ENCODE peak calls at places on chromosomes 5 and 9, in eight cellular contexts. I is HL-60; K is cardiac muscle cell; X is upper lobe of left lung; W is hepatocyte; O is CD8-positive, alpha-beta T cell; F is A549; A is body of pancreas. N is an unnamed sample.

GRCh38 chr5:141524604-141525597 is 36.0 kb downstream of the PCDHGC5 start:
- DNase-seq in K (peak), O (no peak), F (peak), A (peak), I (peak), X (peak), W (peak), N (peak)

GRCh38 chr9:91515074-91515687 is 91.5 kb upstream of the NFIL3 start:
- DNase-seq in A (peak), X (no peak), W (peak), K (peak), F (no peak), I (no peak), O (no peak), N (no peak)

GRCh38 chr5:173764321-173765029 is 123.7 kb upstream of the CPEB4 start:
- DNase-seq in X (peak), A (peak), F (peak), W (peak), I (no peak), O (no peak), K (peak), N (peak)

GRCh38 chr9:121133104-121133816 is 58.5 kb downstream of the CNTRL start:
- DNase-seq in I (no peak), W (peak), X (peak), O (peak), A (peak), F (no peak), K (no peak), N (no peak)

GRCh38 chr5:14710313-14710994 is 45.9 kb downstream of the OTULIN start:
- DNase-seq in X (no peak), K (no peak), I (no peak), W (no peak), O (no peak), F (no peak), A (no peak), N (no peak)

GRCh38 chr5:73280821-73281746 is 108.1 kb downstream of the TMEM174 start:
- DNase-seq in O (no peak), X (peak), I (no peak), F (no peak), K (peak), A (peak), W (no peak), N (no peak)

GRCh38 chr9:81861644-81862043 is 66.6 kb upstream of the SPATA31D4 start:
- DNase-seq in I (no peak), O (no peak), X (no peak), A (no peak), K (peak), W (no peak), F (peak), N (no peak)

GRCh38 chr9:16429671-16430070 is 440.8 kb downstream of the BNC2 start:
- DNase-seq in K (no peak), X (no peak), W (no peak), A (no peak), O (no peak), F (no peak), I (no peak), N (no peak)

GRCh38 chr5:83145882-83146331 is 68.6 kb downstream of the XRCC4 start:
- DNase-seq in A (no peak), K (peak), W (no peak), O (no peak), F (no peak), I (no peak), X (no peak), N (no peak)

GRCh38 chr9:86867658-86868313 is 79.5 kb downstream of the GAS1 start:
- DNase-seq in X (peak), A (peak), O (no peak), W (no peak), F (no peak), I (no peak), K (peak), N (no peak)

GRCh38 chr5:17216176-17216973 is 1.1 kb upstream of the BASP1 start:
- DNase-seq in A (peak), O (no peak), F (peak), K (peak), I (peak), X (peak), W (peak), N (peak)
- H3K4me3 ChIP-seq in A (no peak), O (no peak), F (peak), K (peak), I (peak), X (peak), W (peak), N (peak)

GRCh38 chr9:33926746-33927485 is 110.0 kb downstream of the UBE2R2 start:
- DNase-seq in K (no peak), A (no peak), X (no peak), I (no peak), W (no peak), O (no peak), F (no peak), N (no peak)
- H3K27ac ChIP-seq in K (peak), A (no peak), X (no peak), I (no peak), W (no peak), O (no peak), F (no peak), N (no peak)

GRCh38 chr5:72244862-72245371 is 75.1 kb downstream of the MRPS27 start:
- DNase-seq in X (no peak), F (peak), W (peak), K (peak), O (no peak), I (peak), A (peak), N (no peak)
- TF ChIP-seq CTCF in X (no peak), F (peak), W (peak), K (peak), O (no peak), I (peak), A (peak), N (no peak)

DNA sequence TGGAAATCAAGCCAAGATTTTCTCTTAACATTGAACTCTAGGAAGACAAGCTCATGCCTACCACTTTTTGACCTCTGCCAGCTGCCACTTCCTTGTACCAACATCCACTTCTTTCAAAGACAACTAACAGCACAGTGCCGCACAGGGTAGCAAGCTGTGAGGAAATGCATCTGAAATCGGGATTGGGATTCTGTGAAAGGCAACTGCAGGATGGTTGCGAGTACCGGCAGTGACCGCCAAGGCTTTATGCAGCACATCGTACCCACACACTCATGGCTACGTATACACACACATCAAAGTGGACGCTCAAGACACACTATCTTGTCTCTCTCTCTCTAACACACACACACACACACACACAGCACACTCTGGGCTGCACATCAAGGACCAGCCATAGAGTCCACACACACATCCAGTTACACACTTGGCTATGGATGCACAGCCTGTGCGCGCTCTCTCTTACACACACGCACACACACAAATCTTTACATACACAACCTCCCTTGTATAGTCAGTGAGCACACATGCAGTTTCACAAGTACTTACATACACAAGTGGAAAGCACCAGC is 972 bp downstream of the HTR4 start:
- DNase-seq in X (no peak), A (no peak), F (no peak), I (no peak), W (no peak), K (no peak), O (no peak), N (no peak)
- H3K4me3 ChIP-seq in X (no peak), A (no peak), F (no peak), I (no peak), W (no peak), K (peak), O (no peak), N (peak)

GRCh38 chr5:68226564-68227073 is 11.1 kb downstream of the PIK3R1 start:
- DNase-seq in A (no peak), W (no peak), I (no peak), X (no peak), O (no peak), F (no peak), K (no peak), N (no peak)
- H3K27ac ChIP-seq in A (no peak), W (peak), I (no peak), X (peak), O (no peak), F (no peak), K (peak), N (peak)